ENCODE peak calls at places on chromosomes 3 and 15, in seven cellular contexts. H is heart left ventricle; O is GM20000; F is fibroblast of pulmonary artery; B is NCI-H460; I is stimulated activated CD8-positive, alpha-beta memory T cell treated with anti-CD3 and anti-CD28 coated beads, Interleukin-2, amount 100 ng/mL, for 48 hours; T is kidney tubule cell. C is an unnamed sample.

GRCh38 chr15:34610388-34610787 is 26.9 kb upstream of the GOLGA8B start:
- DNase-seq in H (no peak), O (no peak), F (peak), B (peak), I (no peak), T (peak), C (no peak)

GRCh38 chr3:155407331-155407730 is 113.8 kb upstream of the STRIT1 start:
- DNase-seq in H (no peak), O (no peak), F (no peak), B (no peak), I (no peak), T (no peak), C (no peak)

GRCh38 chr3:55164191-55164590 is 236.3 kb upstream of the LRTM1 start:
- DNase-seq in H (no peak), O (no peak), F (no peak), B (no peak), I (no peak), T (no peak), C (no peak)

GRCh38 chr15:29403778-29404177 is 134.2 kb upstream of the NSMCE3 start:
- DNase-seq in H (no peak), O (no peak), F (no peak), B (no peak), I (no peak), T (peak), C (no peak)

GRCh38 chr15:35481992-35482391 is 64.0 kb downstream of the DPH6 start:
- DNase-seq in H (no peak), O (no peak), F (peak), B (peak), I (no peak), T (peak), C (no peak)

GRCh38 chr3:17195192-17195611 is 310.4 kb downstream of the PLCL2 start:
- DNase-seq in H (no peak), O (peak), F (peak), B (no peak), I (no peak), T (no peak), C (peak)

GRCh38 chr15:80474224-80474619 is 70.0 kb downstream of the ARNT2 start:
- DNase-seq in H (no peak), O (no peak), F (no peak), B (no peak), I (no peak), T (no peak), C (no peak)

GRCh38 chr15:69531302-69532027 is 78.8 kb downstream of the RPLP1 start:
- DNase-seq in H (no peak), O (no peak), F (no peak), B (no peak), I (no peak), T (no peak), C (peak)

GRCh38 chr3:53005854-53006513 is 39.9 kb downstream of the SFMBT1 start:
- DNase-seq in H (no peak), O (no peak), F (no peak), B (no peak), I (no peak), T (peak), C (no peak)

GRCh38 chr3:99945328-99945995 is 127.8 kb downstream of the CMSS1 start:
- DNase-seq in H (peak), O (no peak), F (no peak), B (no peak), I (no peak), T (no peak), C (no peak)

GRCh38 chr3:140972833-140973232 is 31.2 kb downstream of the SLC25A36 start:
- DNase-seq in H (no peak), O (peak), F (peak), B (peak), I (no peak), T (peak), C (no peak)

GRCh38 chr3:144557515-144557914 is 585.9 kb downstream of the DIPK2A start:
- DNase-seq in H (no peak), O (no peak), F (no peak), B (no peak), I (no peak), T (no peak), C (no peak)

GRCh38 chr15:96626936-96627577 is 296.6 kb downstream of the NR2F2 start:
- DNase-seq in H (peak), O (no peak), F (no peak), B (no peak), I (no peak), T (no peak), C (no peak)

GRCh38 chr3:19060404-19060803 is 87.9 kb upstream of the KCNH8 start:
- DNase-seq in H (no peak), O (no peak), F (no peak), B (no peak), I (no peak), T (peak), C (no peak)

GRCh38 chr3:79018671-79019136 is 749.1 kb downstream of the ROBO1 start:
- DNase-seq in H (peak), O (peak), F (peak), B (peak), I (peak), T (peak), C (peak)

GRCh38 chr3:29693863-29694262 is 413.0 kb downstream of the RBMS3 start:
- DNase-seq in H (no peak), O (no peak), F (peak), B (peak), I (no peak), T (peak), C (no peak)

GRCh38 chr3:178849220-178849910 is 222.2 kb downstream of the ZMAT3 start:
- DNase-seq in H (no peak), O (no peak), F (peak), B (no peak), I (no peak), T (no peak), C (no peak)

GRCh38 chr15:68210821-68211655 is 5.9 kb upstream of the CALML4 start:
- DNase-seq in H (peak), O (peak), F (peak), B (no peak), I (peak), T (peak), C (peak)

GRCh38 chr15:86044981-86045380 is 34.7 kb upstream of the AGBL1 start:
- DNase-seq in H (no peak), O (no peak), F (no peak), B (no peak), I (no peak), T (no peak), C (no peak)

GRCh38 chr15:63947228-63947627 is 99.1 kb downstream of the DAPK2 start:
- DNase-seq in H (no peak), O (no peak), F (no peak), B (no peak), I (no peak), T (no peak), C (no peak)

GRCh38 chr3:117407317-117407716 is 697.7 kb downstream of the TUSC7 start:
- DNase-seq in H (no peak), O (peak), F (peak), B (peak), I (no peak), T (peak), C (no peak)

GRCh38 chr3:124639406-124640237 is 90.6 kb upstream of the UMPS start:
- DNase-seq in H (no peak), O (no peak), F (no peak), B (no peak), I (no peak), T (no peak), C (no peak)

GRCh38 chr3:115648559-115648958 is 25.2 kb downstream of the GAP43 start:
- DNase-seq in H (no peak), O (no peak), F (no peak), B (no peak), I (no peak), T (peak), C (no peak)

GRCh38 chr3:46666471-46666845 is 27.0 kb downstream of the ALS2CL start:
- DNase-seq in H (peak), O (no peak), F (no peak), B (no peak), I (no peak), T (no peak), C (no peak)

GRCh38 chr3:96991812-96992211 is 177.4 kb downstream of the EPHA6 start:
- DNase-seq in H (no peak), O (no peak), F (no peak), B (no peak), I (no peak), T (no peak), C (no peak)

GRCh38 chr3:133563186-133563591 is 10.3 kb upstream of the CDV3 start:
- DNase-seq in H (no peak), O (no peak), F (peak), B (no peak), I (no peak), T (no peak), C (no peak)

GRCh38 chr3:87350367-87351199 is 74.2 kb upstream of the POU1F1 start:
- DNase-seq in H (no peak), O (peak), F (peak), B (peak), I (no peak), T (peak), C (no peak)

GRCh38 chr3:144521131-144521530 is 549.5 kb downstream of the DIPK2A start:
- DNase-seq in H (no peak), O (no peak), F (no peak), B (no peak), I (no peak), T (no peak), C (no peak)

C was measured in occipital lobe.